ENCODE peak calls at places on chromosomes 4 and X, in seven cellular contexts. O is uterus, D is DND-41, R is choroid plexus epithelial cell, U is mammary epithelial cell, V is suprapubic skin, Z is B cell. L is an unnamed sample.

GRCh38 chr4:185587444-185588161 is 52.3 kb upstream of the PDLIM3 start:
- DNase-seq in O (no peak), D (no peak), R (peak; percentile 23), U (no peak), V (no peak), Z (peak; percentile 92), L (peak; percentile 86)

GRCh38 chrX:9312922-9313867 is 151.7 kb upstream of the TBL1X start:
- DNase-seq in O (no peak), D (peak; percentile 63), R (no peak), U (no peak), V (no peak), Z (peak; percentile 59), L (peak; percentile 23)

GRCh38 chr4:182905038-182905437 is 12.1 kb downstream of the DCTD start:
- DNase-seq in O (no peak), D (no peak), R (no peak), U (no peak), V (no peak), Z (no peak), L (no peak)

GRCh38 chr4:158484173-158484885 is 37.4 kb upstream of the RXFP1 start:
- DNase-seq in O (no peak), D (no peak), R (peak; percentile 48), U (peak; percentile 89), V (no peak), Z (no peak), L (no peak)

GRCh38 chr4:48345542-48345941 is 4.2 kb downstream of the SLAIN2 start:
- DNase-seq in O (no peak), D (no peak), R (no peak), U (no peak), V (no peak), Z (no peak), L (no peak)

GRCh38 chr4:104938624-104939023 is 208.1 kb upstream of the TET2 start:
- DNase-seq in O (no peak), D (peak; percentile 34), R (no peak), U (no peak), V (no peak), Z (no peak), L (no peak)

GRCh38 chr4:52704133-52704532 is 45.0 kb upstream of the USP46 start:
- DNase-seq in O (no peak), D (no peak), R (no peak), U (peak; percentile 48), V (no peak), Z (no peak), L (no peak)

GRCh38 chr4:38141808-38142500 is 181.8 kb downstream of the PTTG2 start:
- DNase-seq in O (peak; percentile 50), D (no peak), R (peak; percentile 63), U (no peak), V (no peak), Z (no peak), L (no peak)

GRCh38 chrX:38462257-38462656 is 99.1 kb upstream of the TSPAN7 start:
- DNase-seq in O (no peak), D (no peak), R (no peak), U (no peak), V (no peak), Z (no peak), L (no peak)

GRCh38 chrX:11532291-11533075 is 133.2 kb downstream of the ARHGAP6 start:
- DNase-seq in O (peak; percentile 23), D (no peak), R (peak; percentile 26), U (no peak), V (no peak), Z (no peak), L (no peak)

GRCh38 chrX:154734101-154734781 is 16.6 kb downstream of the GAB3 start:
- DNase-seq in O (peak; percentile 40), D (peak; percentile 81), R (peak; percentile 85), U (peak; percentile 77), V (no peak), Z (no peak), L (no peak)

GRCh38 chrX:425056-425455 is 38.3 kb upstream of the PPP2R3B start:
- DNase-seq in O (no peak), D (no peak), R (no peak), U (no peak), V (no peak), Z (no peak), L (no peak)

GRCh38 chr4:2008921-2009650 is at the start of gene NELFA:
- DNase-seq in O (peak; percentile 94), D (peak; percentile 94), R (peak; percentile 94), U (peak; percentile 92), V (peak; percentile 97), Z (peak; percentile 96), L (peak; percentile 95)
- TF ChIP-seq CTCF in O (peak; percentile 81), D (peak; percentile 18), R (peak; percentile 60), U (no peak), V (peak; percentile 13), Z (no peak), L (no peak)

DNA sequence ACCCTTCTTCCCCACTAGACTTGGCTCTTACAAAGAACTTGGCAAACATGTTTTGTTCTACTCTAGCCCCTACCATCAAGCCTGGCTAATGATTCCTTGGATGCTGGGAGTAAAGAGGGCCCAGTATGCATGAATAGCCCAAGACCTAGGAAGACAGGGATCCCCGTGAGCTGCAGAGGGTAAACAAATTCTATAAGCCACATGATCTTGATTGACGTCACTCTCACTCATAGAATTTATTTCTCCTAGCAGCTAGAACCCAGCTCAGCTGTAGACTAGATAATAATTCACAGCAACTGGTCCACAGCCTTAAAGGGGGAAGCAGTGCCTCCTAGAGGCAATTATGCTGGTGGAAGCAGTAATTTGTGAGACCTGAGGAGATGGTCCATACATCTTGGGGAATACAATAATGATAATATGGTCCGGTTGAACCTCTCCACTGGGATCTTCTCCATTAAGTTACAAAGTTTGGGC is 16.1 kb upstream of the USO1 start:
- DNase-seq in O (no peak), D (peak; percentile 16), R (peak; percentile 37), U (no peak), V (no peak), Z (peak; percentile 53), L (peak; percentile 39)
- TF ChIP-seq CTCF in O (no peak), D (peak; percentile 56), R (peak; percentile 58), U (peak; percentile 12), V (no peak), Z (peak; percentile 72), L (peak; percentile 54)

GRCh38 chrX:149628280-149628679 is 3.3 kb downstream of the TMEM185A start:
- DNase-seq in O (no peak), D (no peak), R (no peak), U (peak; percentile 85), V (no peak), Z (no peak), L (no peak)

GRCh38 chrX:149628768-149629167 is 2.8 kb downstream of the TMEM185A start:
- DNase-seq in O (no peak), D (no peak), R (no peak), U (no peak), V (no peak), Z (no peak), L (no peak)

GRCh38 chrX:149631293-149632165 is at the start of gene TMEM185A:
- DNase-seq in O (peak; percentile 47), D (peak; percentile 75), R (peak; percentile 38), U (peak; percentile 21), V (peak; percentile 80), Z (peak; percentile 71), L (peak; percentile 83)

GRCh38 chrX:149629730-149630387 is 1.7 kb downstream of the TMEM185A start:
- DNase-seq in O (no peak), D (no peak), R (no peak), U (no peak), V (no peak), Z (no peak), L (no peak)

GRCh38 chrX:149630681-149631292 is 805 bp downstream of the TMEM185A start:
- DNase-seq in O (no peak), D (peak; percentile 21), R (peak; percentile 71), U (peak; percentile 18), V (no peak), Z (no peak), L (no peak)
- TF ChIP-seq CTCF in O (no peak), D (no peak), R (peak; percentile 37), U (peak; percentile 6), V (no peak), Z (no peak), L (no peak)

DNA sequence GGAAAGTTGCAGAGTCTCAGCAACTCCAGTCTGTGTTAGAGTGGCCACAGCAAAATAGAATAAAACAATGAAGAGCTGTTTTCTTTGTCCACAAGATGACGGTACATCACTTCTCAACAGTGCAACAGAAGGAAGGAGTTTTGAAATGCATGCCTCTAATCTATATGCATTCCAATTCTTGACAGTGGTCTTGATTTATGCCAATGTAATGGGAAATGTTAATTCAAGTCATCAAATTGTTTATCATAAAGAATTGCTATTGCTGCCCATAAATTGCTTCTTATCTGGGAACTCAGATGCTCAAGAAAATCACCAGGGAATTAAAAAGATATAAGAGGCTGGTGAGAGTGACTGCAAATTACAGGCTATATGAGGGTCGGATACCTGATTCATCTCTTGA is 195.5 kb upstream of the PRPS2 start:
- DNase-seq in O (no peak), D (no peak), R (no peak), U (no peak), V (no peak), Z (no peak), L (no peak)
- TF ChIP-seq CTCF in O (no peak), D (no peak), R (no peak), U (no peak), V (no peak), Z (no peak), L (no peak)

GRCh38 chrX:132615396-132616131 is 126.7 kb upstream of the MBNL3 start:
- DNase-seq in O (peak; percentile 76), D (peak; percentile 31), R (peak; percentile 65), U (peak; percentile 37), V (peak; percentile 60), Z (peak; percentile 51), L (no peak)
- TF ChIP-seq CTCF in O (peak; percentile 9), D (peak; percentile 44), R (peak; percentile 65), U (peak; percentile 29), V (no peak), Z (peak; percentile 61), L (peak; percentile 34)